ENCODE peak calls at places on chromosome 2, in five cellular contexts. O is left ventricle myocardium inferior; A is CD8-positive, alpha-beta memory T cell; N is right atrium auricular region; V is A549. Z is an unnamed sample.

GRCh38 chr2:57343391-57344006 is 703.1 kb upstream of the VRK2 start:
- DNase-seq in O (no peak), A (no peak), N (no peak), V (no peak), Z (no peak)

GRCh38 chr2:85667561-85668008 is 414 bp downstream of the SFTPB start:
- DNase-seq in O (no peak), A (no peak), N (no peak), V (no peak), Z (no peak)

GRCh38 chr2:44550571-44550970 is 188.8 kb downstream of the CAMKMT start:
- DNase-seq in O (no peak), A (no peak), N (no peak), V (no peak), Z (no peak)

GRCh38 chr2:31379102-31379501 is 35.4 kb downstream of the XDH start:
- DNase-seq in O (no peak), A (no peak), N (no peak), V (no peak), Z (no peak)

GRCh38 chr2:24052951-24053350 is 3.4 kb downstream of the FKBP1B start:
- DNase-seq in O (no peak), A (no peak), N (no peak), V (no peak), Z (no peak)

GRCh38 chr2:191942114-191943103 is 95.5 kb upstream of the CAVIN2 start:
- DNase-seq in O (no peak), A (no peak), N (no peak), V (no peak), Z (peak; percentile 33)

GRCh38 chr2:202035941-202036372 is 2.3 kb downstream of the FZD7 start:
- DNase-seq in O (no peak), A (no peak), N (no peak), V (no peak), Z (no peak)

GRCh38 chr2:153786016-153786415 is 85.7 kb upstream of the GALNT13 start:
- DNase-seq in O (no peak), A (no peak), N (no peak), V (no peak), Z (no peak)

GRCh38 chr2:54540194-54540593 is 84.1 kb downstream of the SPTBN1 start:
- DNase-seq in O (no peak), A (no peak), N (no peak), V (no peak), Z (no peak)

GRCh38 chr2:54543736-54544396 is 87.7 kb downstream of the SPTBN1 start:
- DNase-seq in O (no peak), A (no peak), N (no peak), V (no peak), Z (no peak)

GRCh38 chr2:54538537-54538936 is 82.4 kb downstream of the SPTBN1 start:
- DNase-seq in O (no peak), A (no peak), N (no peak), V (no peak), Z (no peak)

GRCh38 chr2:54539683-54540082 is 83.6 kb downstream of the SPTBN1 start:
- DNase-seq in O (no peak), A (no peak), N (no peak), V (no peak), Z (no peak)

GRCh38 chr2:54541995-54542394 is 85.9 kb downstream of the SPTBN1 start:
- DNase-seq in O (no peak), A (no peak), N (no peak), V (no peak), Z (no peak)
- H3K4me3 ChIP-seq in O (no peak overlapping the region), A (no peak overlapping the region), N (no peak overlapping the region), V (no peak overlapping the region), Z (no peak overlapping the region)

GRCh38 chr2:60965514-60965815 is 52.1 kb upstream of the PEX13 start:
- DNase-seq in O (no peak), A (no peak), N (no peak), V (no peak), Z (no peak)
- H3K4me3 ChIP-seq in O (no peak overlapping the region), A (no peak overlapping the region), N (no peak overlapping the region), V (no peak overlapping the region), Z (no peak overlapping the region)

DNA sequence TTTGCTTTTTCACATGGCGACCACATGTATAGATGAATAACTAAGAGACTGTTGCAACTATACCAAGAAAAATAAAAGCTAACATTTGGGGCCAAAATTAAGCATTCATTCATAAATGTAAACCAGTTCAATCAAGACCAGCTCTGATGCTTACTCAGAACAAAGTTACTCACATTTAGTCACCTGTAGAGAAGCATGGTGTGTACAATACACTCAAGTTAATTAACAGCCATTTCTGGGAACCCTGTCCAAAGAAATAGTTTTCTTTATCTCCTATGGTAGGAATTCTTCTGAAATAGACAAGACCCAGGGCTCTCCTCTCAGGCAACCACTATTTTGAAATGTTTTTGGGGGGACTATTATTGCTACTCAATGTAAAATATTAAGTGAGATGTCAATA is 1.6 kb downstream of the SCN3A start:
- DNase-seq in O (no peak), A (no peak), N (no peak), V (no peak), Z (no peak)
- H3K4me3 ChIP-seq in O (peak overlapping the region; percentile 37), A (no peak overlapping the region), N (no peak overlapping the region), V (no peak overlapping the region), Z (no peak overlapping the region)

DNA sequence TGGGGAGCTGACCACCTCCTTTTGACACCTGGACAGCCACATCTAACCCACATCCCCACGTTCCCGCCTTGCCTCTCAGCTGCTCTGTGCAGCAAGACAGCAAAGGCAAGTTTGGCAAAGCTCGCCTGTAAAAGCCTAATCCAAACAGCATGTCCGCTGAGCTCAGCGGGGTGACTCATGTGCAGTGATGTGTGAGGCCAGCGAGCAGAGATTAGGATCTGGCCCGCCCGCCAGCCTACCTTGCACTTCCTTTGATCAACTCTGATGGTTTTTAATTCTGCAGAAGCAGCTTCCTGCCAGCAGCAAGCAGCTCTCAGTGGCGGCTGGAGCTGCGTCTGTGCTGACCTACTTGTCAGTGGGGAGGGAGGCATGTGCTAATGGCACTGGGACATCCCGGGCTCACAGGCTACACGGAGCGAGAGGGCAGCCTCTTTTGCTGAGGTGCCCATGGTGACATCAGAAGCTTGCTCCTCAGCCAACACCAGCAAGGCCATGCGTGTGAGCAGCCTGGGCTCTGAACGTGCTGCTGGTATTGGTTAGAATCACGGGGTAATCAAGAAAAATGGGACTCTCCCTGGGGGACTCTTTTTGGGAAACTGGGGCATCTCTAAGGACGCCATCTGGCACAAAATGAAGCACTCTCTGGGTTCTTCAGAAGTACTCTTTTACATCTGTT is 36.0 kb upstream of the EML4 start:
- DNase-seq in O (peak; percentile 75), A (peak; percentile 96), N (peak; percentile 90), V (peak; percentile 89), Z (peak; percentile 98)
- H3K4me3 ChIP-seq in O (peak overlapping the region; percentile 46), A (peak overlapping the region; percentile 55), N (peak overlapping the region; percentile 10), V (peak overlapping the region; percentile 18), Z (peak overlapping the region; percentile 26)

GRCh38 chr2:55111570-55112228 is 61.4 kb upstream of the RTN4 start:
- DNase-seq in O (peak; percentile 36), A (no peak), N (peak; percentile 91), V (peak; percentile 44), Z (peak; percentile 97)

GRCh38 chr2:55113976-55114564 is 63.8 kb upstream of the RTN4 start:
- DNase-seq in O (no peak), A (no peak), N (no peak), V (no peak), Z (no peak)

GRCh38 chr2:55114597-55114996 is 64.3 kb upstream of the RTN4 start:
- DNase-seq in O (no peak), A (no peak), N (no peak), V (no peak), Z (no peak)

GRCh38 chr2:55111230-55111569 is 60.9 kb upstream of the RTN4 start:
- DNase-seq in O (no peak), A (no peak), N (no peak), V (no peak), Z (no peak)

GRCh38 chr2:55112229-55113016 is 62.2 kb upstream of the RTN4 start:
- DNase-seq in O (peak; percentile 86), A (no peak), N (peak; percentile 83), V (no peak), Z (peak; percentile 76)
- H3K4me3 ChIP-seq in O (peak overlapping the region; percentile 18), A (no peak overlapping the region), N (peak overlapping the region; percentile 0), V (no peak overlapping the region), Z (no peak overlapping the region)

Z was measured in fibroblast of villous mesenchyme.